ENCODE peak calls at places on chromosome 21, in ten cellular contexts. F is ovary, O is coronary artery, A is upper lobe of left lung, B is fibroblast of mammary gland, M is GM10248, Y is GM23338, V is fibroblast of the aortic adventitia, G is SK-N-SH, D is neural crest cell. Q is an unnamed sample.

GRCh38 chr21:40511976-40512375 is 335.0 kb downstream of the DSCAM start:
- DNase-seq in F (no peak), O (no peak), A (no peak), B (peak; percentile 10), M (no peak), Y (no peak), V (no peak), G (no peak), D (no peak), Q (no peak)

GRCh38 chr21:42850866-42851391 is 28.4 kb downstream of the WDR4 start:
- DNase-seq in F (no peak), O (no peak), A (peak; percentile 86), B (peak; percentile 14), M (no peak), Y (peak; percentile 84), V (no peak), G (peak; percentile 64), D (no peak), Q (no peak)

GRCh38 chr21:36684957-36685714 is 13.8 kb upstream of the SIM2 start:
- DNase-seq in F (no peak), O (no peak), A (no peak), B (no peak), M (no peak), Y (no peak), V (no peak), G (no peak), D (no peak), Q (no peak)

GRCh38 chr21:26982767-26983166 is 15.9 kb upstream of the ADAMTS5 start:
- DNase-seq in F (no peak), O (no peak), A (no peak), B (peak; percentile 82), M (no peak), Y (peak; percentile 3), V (peak; percentile 51), G (no peak), D (no peak), Q (no peak)

GRCh38 chr21:30582850-30583249 is 7.3 kb downstream of the KRTAP22-2 start:
- DNase-seq in F (no peak), O (no peak), A (no peak), B (no peak), M (no peak), Y (no peak), V (no peak), G (no peak), D (no peak), Q (no peak)

GRCh38 chr21:37496972-37497371 is 130.4 kb downstream of the DYRK1A start:
- DNase-seq in F (no peak), O (no peak), A (no peak), B (peak; percentile 25), M (no peak), Y (peak; percentile 15), V (peak; percentile 30), G (no peak), D (no peak), Q (no peak)

GRCh38 chr21:29155118-29155932 is 24.9 kb downstream of the MAP3K7CL start:
- DNase-seq in F (peak; percentile 47), O (peak; percentile 88), A (no peak), B (peak; percentile 78), M (no peak), Y (peak; percentile 39), V (peak; percentile 97), G (peak; percentile 11), D (peak; percentile 2), Q (no peak)

GRCh38 chr21:27152996-27153395 is 186.1 kb upstream of the ADAMTS5 start:
- DNase-seq in F (no peak), O (no peak), A (no peak), B (no peak), M (no peak), Y (no peak), V (no peak), G (no peak), D (no peak), Q (no peak)

GRCh38 chr21:37008705-37009104 is 2.2 kb downstream of the RIPPLY3 start:
- DNase-seq in F (no peak), O (no peak), A (no peak), B (no peak), M (no peak), Y (peak; percentile 35), V (no peak), G (peak; percentile 27), D (no peak), Q (no peak)

GRCh38 chr21:46621457-46622182 is 13.9 kb upstream of the PRMT2 start:
- DNase-seq in F (no peak), O (no peak), A (no peak), B (no peak), M (peak; percentile 2), Y (no peak), V (no peak), G (no peak), D (peak; percentile 38), Q (no peak)

GRCh38 chr21:26966978-26967913 is at the start of gene ADAMTS5:
- DNase-seq in F (peak; percentile 73), O (peak; percentile 77), A (peak; percentile 84), B (peak; percentile 82), M (peak; percentile 10), Y (peak; percentile 74), V (peak; percentile 83), G (peak; percentile 80), D (peak; percentile 37), Q (peak; percentile 35)

GRCh38 chr21:42582422-42583149 is 68.9 kb downstream of the SLC37A1 start:
- DNase-seq in F (no peak), O (no peak), A (peak; percentile 22), B (no peak), M (no peak), Y (no peak), V (no peak), G (no peak), D (no peak), Q (no peak)

GRCh38 chr21:42781981-42782722 is 97.2 kb downstream of the WDR4 start:
- DNase-seq in F (peak; percentile 76), O (no peak), A (no peak), B (no peak), M (no peak), Y (peak; percentile 78), V (no peak), G (peak; percentile 69), D (no peak), Q (no peak)

DNA sequence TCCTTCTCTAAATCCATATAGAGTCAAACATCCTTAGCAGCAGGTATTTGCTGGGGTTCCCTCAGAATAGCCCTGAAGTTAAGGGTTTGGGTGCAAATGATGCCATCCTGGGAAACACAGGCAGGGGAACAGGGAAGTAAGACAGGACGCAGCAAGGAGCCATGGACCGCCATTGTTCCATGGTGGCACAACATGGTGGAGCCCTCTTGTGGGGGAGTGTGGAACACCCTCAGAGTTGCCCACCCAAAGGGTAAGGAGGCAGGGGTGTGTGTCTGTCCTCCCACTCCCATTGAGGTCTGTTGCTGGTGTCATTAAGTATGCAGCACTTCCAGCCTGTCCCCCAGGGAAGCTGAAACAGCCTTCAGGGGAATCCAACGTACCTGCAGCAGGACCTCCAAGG is 20.4 kb upstream of the RCAN1 start:
- DNase-seq in F (no peak), O (peak; percentile 28), A (no peak), B (no peak), M (no peak), Y (peak; percentile 63), V (no peak), G (no peak), D (no peak), Q (no peak)
- TF ChIP-seq CTCF in F (no peak), O (no peak), A (no peak), B (peak; percentile 47), M (peak; percentile 14), Y (peak; percentile 61), V (peak; percentile 14), G (peak; percentile 38), D (peak; percentile 39), Q (peak; percentile 25)

DNA sequence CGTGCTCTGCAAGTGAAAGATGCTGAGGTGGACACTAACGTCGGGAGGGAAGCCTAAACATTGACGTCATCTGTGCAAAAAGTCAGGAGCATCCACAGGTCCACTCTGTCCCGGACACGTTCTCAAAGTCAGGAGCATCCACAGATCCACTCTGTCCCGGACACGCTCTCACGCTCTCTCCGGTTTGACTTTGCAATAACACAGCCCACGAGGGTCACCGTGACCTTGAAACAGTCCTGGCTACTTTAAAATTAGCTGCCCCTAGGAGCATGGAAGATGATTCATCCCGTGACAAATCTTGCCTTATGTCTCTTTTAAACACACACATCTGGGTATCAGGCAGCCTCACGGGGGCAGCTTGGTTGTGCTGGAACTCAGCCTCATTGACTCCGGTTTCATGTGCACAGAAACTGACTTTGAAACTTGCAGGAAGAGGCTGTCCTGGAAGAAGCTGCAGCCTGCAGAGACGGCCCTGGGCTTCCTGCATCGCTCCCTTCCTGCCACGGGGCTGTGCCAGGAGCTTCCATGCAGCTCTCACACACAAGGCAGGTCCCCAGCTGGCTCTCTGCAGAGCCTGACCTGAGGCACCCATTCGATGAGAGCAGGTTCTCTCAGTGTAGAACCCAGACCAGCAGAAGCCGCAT is 18.1 kb upstream of the COL18A1 start:
- DNase-seq in F (peak; percentile 86), O (no peak), A (no peak), B (peak; percentile 98), M (no peak), Y (no peak), V (peak; percentile 87), G (peak; percentile 61), D (no peak), Q (no peak)
- TF ChIP-seq CTCF in F (peak; percentile 14), O (no peak), A (no peak), B (peak; percentile 39), M (no peak), Y (no peak), V (peak; percentile 27), G (peak; percentile 43), D (no peak), Q (no peak)

DNA sequence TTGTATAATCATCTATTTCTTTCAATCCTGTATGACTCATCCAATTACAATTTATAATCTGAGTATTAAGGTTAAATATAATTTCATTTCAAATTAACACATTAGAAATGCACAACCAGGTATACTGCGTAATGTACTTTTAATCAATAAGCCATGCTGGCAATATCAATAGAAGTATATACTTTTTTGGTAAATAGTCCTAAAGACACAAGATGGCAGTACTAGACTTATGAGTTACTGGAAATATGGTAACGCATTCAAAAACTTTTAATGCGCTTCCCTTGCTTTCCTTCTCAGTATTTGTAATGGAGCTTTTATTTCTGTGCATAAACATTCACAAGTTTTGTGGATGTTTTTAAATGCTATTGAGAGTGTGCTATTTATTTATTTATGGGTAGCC is 1162.0 kb upstream of the TMPRSS15 start:
- DNase-seq in F (no peak), O (no peak), A (no peak), B (no peak), M (no peak), Y (no peak), V (no peak), G (no peak), D (no peak), Q (no peak)
- TF ChIP-seq CTCF in F (no peak), O (no peak), A (no peak), B (no peak), M (no peak), Y (no peak), V (no peak), G (no peak), D (no peak), Q (peak; percentile 21)

DNA sequence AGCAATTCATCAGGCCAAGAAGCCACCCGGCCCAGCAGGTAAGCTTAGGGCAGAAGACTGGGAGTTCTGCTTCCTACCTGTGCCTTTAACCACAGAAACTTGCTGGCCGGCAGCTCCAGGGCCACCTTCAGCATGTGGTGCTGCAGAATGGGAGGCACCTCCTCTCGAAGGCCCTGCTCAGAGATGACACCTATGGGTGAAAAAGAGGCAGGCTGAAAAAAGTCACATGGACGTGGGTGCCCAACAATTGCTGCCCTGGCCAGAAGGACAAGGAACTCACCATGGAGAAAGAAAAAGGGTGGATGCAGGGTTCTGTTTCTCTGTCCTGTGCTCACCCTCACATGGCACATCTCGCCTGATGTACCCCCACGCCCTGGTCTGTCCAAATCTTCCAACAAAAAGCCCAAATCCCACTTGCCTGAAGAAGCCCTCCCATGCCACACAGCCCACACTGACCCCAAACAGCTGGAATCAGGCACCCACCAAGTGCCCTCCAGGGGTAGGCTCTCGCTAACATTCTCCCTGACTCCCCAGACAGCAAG is 33.0 kb downstream of the URB1 start:
- DNase-seq in F (no peak), O (no peak), A (no peak), B (peak; percentile 7), M (no peak), Y (no peak), V (no peak), G (no peak), D (no peak), Q (no peak)
- TF ChIP-seq CTCF in F (no peak), O (no peak), A (no peak), B (peak; percentile 22), M (no peak), Y (no peak), V (peak; percentile 23), G (peak; percentile 25), D (no peak), Q (no peak)